ENCODE peak calls at places on chromosomes 2 and 18, in eight cellular contexts. E, C, Y, N, P, T, V and Z are unnamed samples.

GRCh38 chr2:119769645-119770044 is 9.9 kb downstream of the PTPN4 start:
- DNase-seq in E (no peak), C (no peak), Y (no peak), N (no peak), P (no peak), T (no peak), V (peak), Z (no peak)

GRCh38 chr18:57585846-57586242 is 658 bp downstream of the FECH start:
- DNase-seq in E (no peak), C (no peak), Y (peak), N (peak), P (no peak), T (no peak), V (no peak), Z (no peak)

GRCh38 chr2:229571243-229571642 is 143.1 kb downstream of the DNER start:
- DNase-seq in E (no peak), C (no peak), Y (peak), N (no peak), P (no peak), T (no peak), V (no peak), Z (no peak)

GRCh38 chr2:74425523-74425922 is 4.0 kb downstream of the WDR54 start:
- DNase-seq in E (no peak), C (no peak), Y (no peak), N (no peak), P (no peak), T (no peak), V (no peak), Z (no peak)

GRCh38 chr2:36360834-36361233 is 5.3 kb downstream of the CRIM1 start:
- DNase-seq in E (no peak), C (no peak), Y (no peak), N (no peak), P (no peak), T (no peak), V (peak), Z (no peak)

GRCh38 chr18:2905802-2906521 is 59.2 kb downstream of the EMILIN2 start:
- DNase-seq in E (peak), C (no peak), Y (no peak), N (no peak), P (peak), T (no peak), V (no peak), Z (peak)

GRCh38 chr18:72155327-72155726 is 388.8 kb downstream of the CBLN2 start:
- DNase-seq in E (peak), C (no peak), Y (no peak), N (peak), P (no peak), T (no peak), V (no peak), Z (no peak)

GRCh38 chr18:46555724-46556123 is 101.3 kb downstream of the LOXHD1 start:
- DNase-seq in E (no peak), C (no peak), Y (peak), N (peak), P (no peak), T (peak), V (no peak), Z (no peak)

GRCh38 chr18:48861181-48861715 is 89.5 kb downstream of the SMAD7 start:
- DNase-seq in E (no peak), C (no peak), Y (no peak), N (no peak), P (no peak), T (no peak), V (no peak), Z (peak)

GRCh38 chr2:5985551-5986229 is 293.5 kb downstream of the SOX11 start:
- DNase-seq in E (no peak), C (no peak), Y (no peak), N (no peak), P (no peak), T (no peak), V (no peak), Z (peak)

GRCh38 chr2:128315829-128316776 is 2.6 kb downstream of the HS6ST1 start:
- DNase-seq in E (peak), C (no peak), Y (no peak), N (peak), P (no peak), T (no peak), V (no peak), Z (peak)

GRCh38 chr2:59857109-59857508 is 696.3 kb downstream of the BCL11A start:
- DNase-seq in E (no peak), C (no peak), Y (no peak), N (no peak), P (no peak), T (no peak), V (no peak), Z (no peak)

GRCh38 chr2:126907671-126908070 is 9.0 kb downstream of the TEX51 start:
- DNase-seq in E (no peak), C (no peak), Y (no peak), N (no peak), P (no peak), T (peak), V (no peak), Z (no peak)

GRCh38 chr2:182445566-182445965 is 18.7 kb upstream of the PDE1A start:
- DNase-seq in E (peak), C (no peak), Y (no peak), N (peak), P (no peak), T (no peak), V (no peak), Z (no peak)

GRCh38 chr2:199136681-199137080 is 321.1 kb downstream of the SATB2 start:
- DNase-seq in E (peak), C (no peak), Y (peak), N (peak), P (no peak), T (no peak), V (no peak), Z (no peak)

GRCh38 chr18:56492136-56492535 is 146.3 kb downstream of the TXNL1 start:
- DNase-seq in E (no peak), C (no peak), Y (no peak), N (no peak), P (no peak), T (no peak), V (no peak), Z (no peak)

GRCh38 chr2:20288941-20289340 is 61.7 kb downstream of the PUM2 start:
- DNase-seq in E (peak), C (no peak), Y (peak), N (peak), P (no peak), T (no peak), V (peak), Z (no peak)

GRCh38 chr2:128384446-128384845 is 65.8 kb upstream of the HS6ST1 start:
- DNase-seq in E (no peak), C (no peak), Y (no peak), N (no peak), P (no peak), T (no peak), V (no peak), Z (no peak)

GRCh38 chr2:164335947-164336346 is 285.3 kb downstream of the GRB14 start:
- DNase-seq in E (no peak), C (no peak), Y (no peak), N (no peak), P (no peak), T (no peak), V (no peak), Z (no peak)

GRCh38 chr2:11681722-11682589 is 12.0 kb upstream of the NTSR2 start:
- DNase-seq in E (no peak), C (no peak), Y (peak), N (peak), P (peak), T (peak), V (no peak), Z (peak)

GRCh38 chr2:11502740-11503292 is 31.0 kb upstream of the GREB1 start:
- DNase-seq in E (no peak), C (no peak), Y (peak), N (no peak), P (no peak), T (no peak), V (peak), Z (no peak)

GRCh38 chr18:72456802-72457201 is 87.3 kb downstream of the CBLN2 start:
- DNase-seq in E (peak), C (no peak), Y (peak), N (peak), P (no peak), T (no peak), V (no peak), Z (no peak)

GRCh38 chr18:80147037-80147417 is 38.0 kb downstream of the ADNP2 start:
- DNase-seq in E (peak), C (no peak), Y (no peak), N (no peak), P (no peak), T (no peak), V (no peak), Z (no peak)

GRCh38 chr2:385061-385460 is 97.2 kb upstream of the ALKAL2 start:
- DNase-seq in E (no peak), C (no peak), Y (no peak), N (no peak), P (no peak), T (no peak), V (no peak), Z (no peak)